ENCODE peak calls at places on chromosomes 5 and 9, in eight cellular contexts. M, C, T, Q, J, V, P and F are unnamed samples.

GRCh38 chr9:134325813-134326753 is at the start of gene RXRA:
- DNase-seq in M (peak), C (peak), T (peak), Q (peak), J (peak), V (peak), P (peak), F (peak)

GRCh38 chr9:107935931-107936330 is 446.4 kb upstream of the KLF4 start:
- DNase-seq in M (no peak), C (no peak), T (peak), Q (no peak), J (no peak), V (no peak), P (no peak), F (no peak)

GRCh38 chr5:61254969-61255555 is 77.0 kb upstream of the ZSWIM6 start:
- DNase-seq in M (no peak), C (no peak), T (no peak), Q (no peak), J (peak), V (no peak), P (no peak), F (no peak)

GRCh38 chr5:167232675-167233074 is 1058.8 kb upstream of the WWC1 start:
- DNase-seq in M (no peak), C (no peak), T (no peak), Q (no peak), J (no peak), V (no peak), P (no peak), F (no peak)

GRCh38 chr5:42642006-42642405 is 114.6 kb upstream of the CCDC152 start:
- DNase-seq in M (no peak), C (no peak), T (no peak), Q (no peak), J (no peak), V (no peak), P (no peak), F (no peak)

GRCh38 chr5:1723957-1724821 is 75.4 kb downstream of the MRPL36 start:
- DNase-seq in M (no peak), C (no peak), T (no peak), Q (no peak), J (no peak), V (no peak), P (no peak), F (no peak)

GRCh38 chr9:125558453-125559084 is 148.4 kb downstream of the MAPKAP1 start:
- DNase-seq in M (peak), C (peak), T (peak), Q (peak), J (peak), V (peak), P (peak), F (peak)

GRCh38 chr5:153974131-153974812 is 64.4 kb downstream of the FAM114A2 start:
- DNase-seq in M (peak), C (no peak), T (no peak), Q (peak), J (peak), V (peak), P (peak), F (peak)

GRCh38 chr5:126868961-126869451 is 92.1 kb downstream of the LMNB1 start:
- DNase-seq in M (no peak), C (no peak), T (no peak), Q (no peak), J (no peak), V (peak), P (peak), F (no peak)